ENCODE peak calls at places on chromosomes 13 and 19, in four cellular contexts. R is fibroblast of gingiva; P is cardiac fibroblast; Z is effector memory CD4-positive, alpha-beta T cell. M is an unnamed sample.

GRCh38 chr13:75724742-75725504 is 88.8 kb downstream of the LMO7 start:
- DNase-seq in R (no peak), P (no peak), Z (no peak), M (no peak)

GRCh38 chr13:40376296-40376849 is 290.1 kb downstream of the FOXO1 start:
- DNase-seq in R (no peak), P (no peak), Z (no peak), M (no peak)

GRCh38 chr19:43755256-43755801 is 567 bp upstream of the SMG9 start:
- DNase-seq in R (peak), P (peak), Z (peak), M (peak)

GRCh38 chr19:19110410-19111137 is 27.7 kb downstream of the TMEM161A start:
- DNase-seq in R (no peak), P (peak), Z (no peak), M (no peak)

GRCh38 chr13:64505511-64505910 is 2724.6 kb downstream of the PCDH9 start:
- DNase-seq in R (no peak), P (peak), Z (no peak), M (no peak)

GRCh38 chr19:4985551-4985991 is 16.7 kb downstream of the KDM4B start:
- DNase-seq in R (no peak), P (no peak), Z (no peak), M (no peak)

GRCh38 chr13:85616275-85616674 is 182.9 kb downstream of the SLITRK6 start:
- DNase-seq in R (no peak), P (no peak), Z (no peak), M (no peak)

GRCh38 chr19:33612928-33613327 is 8.8 kb upstream of the CHST8 start:
- DNase-seq in R (no peak), P (no peak), Z (no peak), M (no peak)

GRCh38 chr19:29629836-29630534 is 23.9 kb downstream of the POP4 start:
- DNase-seq in R (no peak), P (no peak), Z (no peak), M (no peak)

GRCh38 chr19:31674503-31675186 is 325.4 kb upstream of the TSHZ3 start:
- DNase-seq in R (no peak), P (peak), Z (no peak), M (no peak)

M was measured in T-helper 22 cell.